ENCODE peak calls at places on chromosomes 1 and 21, in nine cellular contexts. F, A, W, J, K, M, P, X and H are unnamed samples.

GRCh38 chr1:239478069-239478468 is 91.7 kb downstream of the CHRM3 start:
- DNase-seq in J (no peak), K (no peak), A (no peak), F (no peak), W (no peak), P (no peak), M (no peak), X (no peak), H (no peak)

GRCh38 chr1:12194666-12195216 is 27.9 kb downstream of the TNFRSF1B start:
- DNase-seq in F (no peak), W (no peak), J (no peak), M (no peak), K (no peak), P (no peak), A (no peak), X (no peak), H (no peak)

GRCh38 chr1:22661880-22662279 is 8.8 kb downstream of the C1QB start:
- DNase-seq in K (no peak), P (no peak), M (no peak), J (no peak), W (no peak), X (no peak), F (no peak), A (no peak), H (no peak)

GRCh38 chr1:69196071-69196470 is 371.7 kb upstream of the LRRC7 start:
- DNase-seq in A (no peak), W (no peak), J (no peak), P (no peak), X (no peak), K (no peak), M (no peak), F (no peak), H (no peak)

GRCh38 chr1:207644852-207645631 is at the start of gene CR1L:
- DNase-seq in J (peak), X (peak), W (peak), P (no peak), M (no peak), K (peak), A (peak), F (peak), H (no peak)

GRCh38 chr1:21378705-21379494 is 61.0 kb upstream of the NBPF3 start:
- DNase-seq in M (no peak), W (no peak), X (peak), A (no peak), F (no peak), P (no peak), K (no peak), J (peak), H (no peak)

GRCh38 chr21:33434770-33435360 is 31.7 kb downstream of the IFNGR2 start:
- DNase-seq in M (peak), P (no peak), W (peak), A (peak), K (no peak), F (peak), X (no peak), J (peak), H (no peak)

GRCh38 chr1:11653616-11654570 is at the start of gene FBXO2:
- DNase-seq in J (peak), F (peak), X (peak), K (no peak), W (no peak), A (no peak), M (no peak), P (no peak), H (no peak)

GRCh38 chr21:37032293-37032692 is 25.8 kb downstream of the RIPPLY3 start:
- DNase-seq in A (no peak), P (no peak), K (no peak), W (no peak), X (no peak), J (no peak), F (no peak), M (no peak), H (no peak)

GRCh38 chr1:170445096-170445495 is 86.9 kb upstream of the GORAB start:
- DNase-seq in X (no peak), F (no peak), K (no peak), J (no peak), A (no peak), W (peak), P (no peak), M (no peak), H (no peak)

GRCh38 chr1:94017155-94017829 is 103.7 kb downstream of the ABCA4 start:
- DNase-seq in X (no peak), M (no peak), P (no peak), J (no peak), A (no peak), K (no peak), F (no peak), W (no peak), H (no peak)

GRCh38 chr1:41368801-41369200 is 7.6 kb downstream of the FOXO6 start:
- DNase-seq in W (no peak), M (no peak), A (no peak), J (no peak), P (no peak), X (no peak), K (no peak), F (no peak), H (no peak)

GRCh38 chr1:230267338-230268065 is 158.6 kb downstream of the PGBD5 start:
- DNase-seq in A (no peak), M (no peak), J (peak), X (no peak), K (peak), W (no peak), P (no peak), F (no peak), H (no peak)

GRCh38 chr1:29858646-29859045 is 622.3 kb downstream of the PTPRU start:
- DNase-seq in W (no peak), K (no peak), P (no peak), X (no peak), F (no peak), M (no peak), A (no peak), J (no peak), H (no peak)

GRCh38 chr1:38558055-38558454 is 301.5 kb downstream of the RRAGC start:
- DNase-seq in F (no peak), P (no peak), A (no peak), K (no peak), W (no peak), M (no peak), J (no peak), X (no peak), H (peak)

GRCh38 chr1:33943978-33944377 is 80.1 kb downstream of the HMGB4 start:
- DNase-seq in X (no peak), P (no peak), K (no peak), M (no peak), W (peak), J (no peak), A (no peak), F (no peak), H (no peak)

GRCh38 chr1:205589618-205590456 is 42.0 kb downstream of the ELK4 start:
- DNase-seq in A (no peak), F (no peak), J (no peak), P (no peak), M (no peak), X (no peak), K (peak), W (no peak), H (no peak)

GRCh38 chr1:52955129-52955970 is 28.3 kb downstream of the SCP2 start:
- DNase-seq in F (no peak), A (no peak), W (peak), K (no peak), X (peak), P (no peak), J (no peak), M (no peak), H (no peak)

GRCh38 chr1:26626994-26627393 is 68.8 kb upstream of the ARID1A start:
- DNase-seq in A (no peak), J (no peak), P (no peak), X (no peak), F (no peak), M (no peak), W (peak), K (no peak), H (no peak)

GRCh38 chr1:56215771-56216170 is 363.6 kb downstream of the PLPP3 start:
- DNase-seq in J (no peak), F (no peak), W (no peak), A (no peak), K (no peak), X (no peak), P (no peak), M (no peak), H (no peak)

GRCh38 chr1:54077359-54077758 is 24.0 kb downstream of the TCEANC2 start:
- DNase-seq in X (no peak), J (no peak), W (no peak), M (no peak), F (no peak), P (no peak), A (no peak), K (no peak), H (no peak)

GRCh38 chr1:215860833-215861232 is 293.7 kb downstream of the KCTD3 start:
- DNase-seq in A (no peak), W (no peak), P (no peak), M (no peak), X (no peak), J (no peak), F (no peak), K (no peak), H (no peak)

GRCh38 chr1:27519341-27520258 is 29.6 kb upstream of the WASF2 start:
- DNase-seq in P (no peak), J (no peak), X (no peak), K (no peak), W (no peak), A (no peak), F (no peak), M (no peak), H (peak)

GRCh38 chr1:177966199-177966598 is 3.7 kb downstream of the SEC16B start:
- DNase-seq in W (no peak), A (no peak), F (no peak), P (no peak), X (no peak), K (no peak), J (no peak), M (no peak), H (no peak)

GRCh38 chr1:112714313-112715263 is 544 bp downstream of the PPM1J start:
- DNase-seq in P (peak), W (no peak), A (no peak), X (peak), M (no peak), K (no peak), F (no peak), J (peak), H (no peak)

GRCh38 chr21:39630191-39630591 is 17.5 kb downstream of the B3GALT5 start:
- DNase-seq in K (no peak), F (no peak), X (no peak), W (peak), J (no peak), M (no peak), P (no peak), A (no peak), H (no peak)

GRCh38 chr1:100343897-100344296 is 8.4 kb upstream of the CDC14A start:
- DNase-seq in F (no peak), W (no peak), X (no peak), K (no peak), M (no peak), J (no peak), A (no peak), P (no peak), H (no peak)

GRCh38 chr1:247056071-247056470 is 22.5 kb downstream of the ZNF670 start:
- DNase-seq in F (no peak), P (no peak), X (no peak), M (no peak), A (no peak), K (no peak), W (no peak), J (no peak), H (no peak)

GRCh38 chr1:27887215-27888035 is 15.1 kb downstream of the THEMIS2 start:
- DNase-seq in K (no peak), A (peak), J (no peak), W (no peak), F (no peak), M (peak), P (no peak), X (no peak), H (no peak)

GRCh38 chr1:961132-961652 is 808 bp downstream of the KLHL17 start:
- DNase-seq in P (no peak), A (no peak), W (no peak), J (no peak), M (no peak), K (no peak), F (no peak), X (no peak), H (no peak)

GRCh38 chr1:38891753-38892152 is 10.4 kb upstream of the GJA9 start:
- DNase-seq in P (no peak), X (no peak), J (no peak), A (no peak), K (no peak), F (no peak), M (no peak), W (no peak), H (no peak)

GRCh38 chr1:11691302-11691914 is at the start of gene DRAXIN:
- DNase-seq in F (no peak), J (no peak), X (no peak), M (no peak), K (no peak), A (no peak), W (no peak), P (peak), H (peak)

GRCh38 chr1:206465951-206466350 is 4.3 kb upstream of the IKBKE start:
- DNase-seq in K (no peak), J (no peak), P (no peak), W (no peak), F (no peak), M (no peak), X (no peak), A (peak), H (no peak)

DNA sequence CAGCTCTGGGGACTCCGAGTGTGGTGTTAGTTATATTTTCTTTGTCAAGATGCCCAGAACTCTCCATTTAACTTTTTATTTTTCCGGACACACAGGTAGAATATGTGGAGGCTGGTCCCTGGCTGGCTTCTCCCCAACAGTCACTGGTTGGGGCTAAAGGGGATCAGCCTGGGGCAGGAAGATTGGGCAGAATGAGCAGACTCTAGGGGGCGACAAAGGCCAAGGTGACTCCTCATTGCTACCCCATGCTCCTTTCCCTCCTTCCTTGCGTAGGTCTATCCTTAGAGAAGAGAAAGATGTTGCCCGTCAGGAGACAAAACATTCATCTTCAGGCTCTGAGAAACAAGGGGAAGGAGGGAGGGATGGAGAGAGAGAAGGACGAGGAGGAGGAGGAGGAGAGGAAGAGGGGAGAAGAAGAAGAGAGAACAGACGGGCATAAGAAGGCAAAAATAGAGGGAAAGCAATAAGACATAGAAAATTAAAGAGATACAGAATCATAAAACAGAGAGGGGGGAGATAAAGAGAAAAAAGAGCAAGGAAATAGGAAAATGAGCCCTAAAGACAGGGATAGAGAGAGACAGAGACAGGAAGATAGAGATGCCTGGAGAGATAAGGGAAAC is 89.9 kb downstream of the FOXD2 start:
- DNase-seq in F (no peak), K (no peak), P (no peak), J (peak), X (peak), M (no peak), W (no peak), A (peak), H (no peak)
- TF ChIP-seq CTCF in F (peak), K (no peak), P (no peak), J (peak), X (peak), M (peak), W (peak), A (peak), H (peak)

GRCh38 chr1:161193561-161194235 is 5.2 kb downstream of the ADAMTS4 start:
- DNase-seq in K (no peak), M (no peak), J (no peak), X (no peak), W (no peak), P (no peak), A (no peak), F (no peak), H (no peak)
- TF ChIP-seq CTCF in K (no peak), M (no peak), J (no peak), X (no peak), W (no peak), P (no peak), A (no peak), F (peak), H (no peak)

GRCh38 chr1:185998391-185998790 is 264.2 kb downstream of the HMCN1 start:
- DNase-seq in A (no peak), J (no peak), M (no peak), P (no peak), K (no peak), X (no peak), F (no peak), W (no peak), H (no peak)
- TF ChIP-seq CTCF in A (no peak), J (no peak), M (no peak), P (no peak), K (no peak), X (no peak), F (no peak), W (no peak), H (no peak)

DNA sequence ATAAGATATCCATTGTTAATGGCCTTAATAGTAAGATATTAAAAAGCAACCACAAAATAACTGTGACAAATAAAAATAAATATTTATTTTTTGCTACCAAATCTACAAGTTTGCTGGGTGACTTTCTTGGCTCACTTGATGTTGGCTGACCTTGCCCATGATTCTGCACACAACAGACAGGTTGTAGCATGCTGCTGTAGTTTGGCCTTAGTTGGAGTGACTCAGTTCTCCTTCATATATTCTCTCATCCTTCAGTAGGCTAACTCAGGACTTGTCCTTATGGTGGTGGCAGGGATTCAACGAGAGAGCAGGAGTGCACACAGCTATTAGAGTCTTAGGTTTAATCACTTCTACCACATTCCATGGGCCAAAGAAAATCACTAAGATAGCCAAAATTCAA is 437.9 kb downstream of the MRPL39 start:
- DNase-seq in F (no peak), M (no peak), K (no peak), X (no peak), W (no peak), P (no peak), J (no peak), A (no peak), H (no peak)
- TF ChIP-seq CTCF in F (no peak), M (no peak), K (no peak), X (no peak), W (no peak), P (no peak), J (no peak), A (no peak), H (no peak)

GRCh38 chr1:65429078-65429477 is 8.6 kb downstream of the LEPR start:
- DNase-seq in X (no peak), J (no peak), P (no peak), F (no peak), A (no peak), K (no peak), M (no peak), W (no peak), H (no peak)

GRCh38 chr1:65432918-65433317 is 12.4 kb downstream of the LEPR start:
- DNase-seq in K (no peak), W (no peak), A (no peak), M (no peak), X (no peak), J (no peak), F (no peak), P (no peak), H (no peak)

GRCh38 chr1:65429806-65430205 is 9.3 kb downstream of the LEPR start:
- DNase-seq in W (peak), F (no peak), A (no peak), P (no peak), X (no peak), J (peak), M (no peak), K (no peak), H (no peak)

GRCh38 chr1:65434255-65434654 is 13.8 kb downstream of the LEPR start:
- DNase-seq in X (no peak), A (no peak), J (no peak), P (no peak), F (no peak), W (no peak), K (no peak), M (no peak), H (no peak)

DNA sequence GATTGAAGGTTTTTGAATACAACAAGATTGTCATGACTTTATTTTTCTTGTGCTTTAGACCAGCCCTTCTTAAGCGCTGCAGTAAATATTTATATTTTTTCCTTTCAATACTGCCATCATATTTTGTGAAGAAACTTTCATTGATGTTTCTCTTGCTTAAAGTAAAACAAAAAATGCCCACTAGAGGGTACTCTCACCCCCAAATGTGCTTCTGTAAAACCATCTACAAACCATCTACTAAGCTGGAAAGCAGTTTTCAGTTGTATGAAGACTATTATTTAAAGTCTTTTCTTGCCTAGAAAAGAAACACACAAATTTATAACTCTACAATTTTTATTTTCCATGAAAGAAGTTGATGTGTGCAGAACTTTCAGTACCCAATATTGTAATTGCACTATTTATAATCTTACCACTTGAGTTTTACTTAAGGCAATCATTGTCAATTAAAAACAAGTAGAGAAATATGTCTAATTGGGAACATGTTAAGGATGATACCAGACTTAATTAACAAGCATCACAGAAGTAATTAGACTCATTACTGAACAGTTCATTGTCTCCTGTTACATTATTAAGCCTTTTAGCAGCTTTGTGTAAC is 10.7 kb downstream of the LEPR start:
- DNase-seq in A (peak), K (no peak), F (no peak), W (peak), M (peak), X (no peak), P (no peak), J (no peak), H (no peak)
- TF ChIP-seq CTCF in A (peak), K (peak), F (peak), W (peak), M (peak), X (peak), P (peak), J (peak), H (peak)